ENCODE peak calls at places on chromosomes 3 and 15, in ten cellular contexts. Q, D, X, A, V, F, W, Y, J and E are unnamed samples.

GRCh38 chr3:87375231-87375682 is 98.9 kb upstream of the POU1F1 start:
- DNase-seq in Q (no peak), D (no peak), X (no peak), A (no peak), V (no peak), F (no peak), W (no peak), Y (no peak), J (no peak), E (peak; percentile 41)

GRCh38 chr3:19866751-19867347 is 67.2 kb downstream of the EFHB start:
- DNase-seq in Q (no peak), D (peak; percentile 79), X (no peak), A (no peak), V (peak; percentile 63), F (peak; percentile 75), W (no peak), Y (no peak), J (no peak), E (no peak)

GRCh38 chr3:69092030-69092513 is 7.3 kb downstream of the ARL6IP5 start:
- DNase-seq in Q (no peak), D (no peak), X (no peak), A (no peak), V (no peak), F (peak; percentile 24), W (no peak), Y (no peak), J (no peak), E (no peak)

GRCh38 chr3:143332046-143332445 is 212.5 kb downstream of the CHST2 start:
- DNase-seq in Q (no peak), D (no peak), X (no peak), A (no peak), V (peak; percentile 29), F (peak; percentile 34), W (no peak), Y (no peak), J (no peak), E (no peak)

GRCh38 chr3:33883538-33884203 is 85.2 kb downstream of the PDCD6IP start:
- DNase-seq in Q (no peak), D (no peak), X (no peak), A (no peak), V (peak; percentile 31), F (peak; percentile 27), W (no peak), Y (no peak), J (no peak), E (no peak)

GRCh38 chr15:67809866-67810265 is 15.4 kb upstream of the SKOR1 start:
- DNase-seq in Q (no peak), D (peak; percentile 40), X (no peak), A (no peak), V (no peak), F (no peak), W (peak; percentile 29), Y (no peak), J (no peak), E (no peak)

GRCh38 chr3:150158974-150159625 is 188.4 kb upstream of the PFN2 start:
- DNase-seq in Q (no peak), D (no peak), X (no peak), A (no peak), V (peak; percentile 64), F (no peak), W (no peak), Y (no peak), J (no peak), E (no peak)

GRCh38 chr3:81216192-81216591 is 545.3 kb downstream of the GBE1 start:
- DNase-seq in Q (no peak), D (no peak), X (no peak), A (no peak), V (peak; percentile 1), F (no peak), W (no peak), Y (no peak), J (no peak), E (no peak)

GRCh38 chr15:72271895-72272212 is 500 bp downstream of the PARP6 start:
- DNase-seq in Q (no peak), D (no peak), X (no peak), A (no peak), V (peak; percentile 3), F (peak; percentile 67), W (no peak), Y (no peak), J (no peak), E (no peak)

GRCh38 chr15:72269739-72270138 is 2.6 kb downstream of the PARP6 start:
- DNase-seq in Q (no peak), D (no peak), X (no peak), A (no peak), V (no peak), F (no peak), W (no peak), Y (no peak), J (no peak), E (no peak)

GRCh38 chr15:72272997-72273352 is 621 bp upstream of the PARP6 start:
- DNase-seq in Q (no peak), D (no peak), X (no peak), A (no peak), V (no peak), F (no peak), W (no peak), Y (no peak), J (no peak), E (no peak)

GRCh38 chr15:72272213-72272996 is at the start of gene PARP6:
- DNase-seq in Q (peak; percentile 97), D (peak; percentile 94), X (peak; percentile 99), A (peak; percentile 94), V (peak; percentile 99), F (peak; percentile 99), W (peak; percentile 99), Y (peak; percentile 100), J (peak; percentile 98), E (peak; percentile 97)

DNA sequence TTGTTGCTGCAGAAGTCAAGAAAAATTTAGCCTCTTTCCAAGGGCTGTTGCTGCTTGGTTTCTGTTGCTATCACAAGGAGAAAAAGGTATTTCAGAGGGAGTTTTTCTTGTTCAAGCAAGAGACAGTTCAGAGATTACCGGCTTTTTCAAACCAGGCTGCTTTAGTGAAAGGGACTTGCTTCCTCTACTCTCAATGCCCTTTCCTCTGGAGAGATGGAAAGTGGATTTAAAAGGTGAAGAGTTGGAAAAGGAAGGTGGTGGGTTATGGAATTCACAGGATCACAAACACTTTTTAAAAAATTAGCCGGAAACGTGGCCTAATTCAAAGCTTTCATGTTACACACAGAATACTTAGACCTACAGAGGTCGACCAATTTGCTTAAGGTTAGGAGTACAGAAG is 1.1 kb downstream of the PARP6 start:
- DNase-seq in Q (no peak), D (no peak), X (no peak), A (no peak), V (peak; percentile 5), F (no peak), W (no peak), Y (no peak), J (no peak), E (no peak)
- H3K4me3 ChIP-seq in Q (no peak overlapping the region), D (no peak overlapping the region), X (peak overlapping the region; percentile 83), A (peak overlapping the region; percentile 82), V (peak overlapping the region; percentile 82), F (no peak overlapping the region), W (no peak overlapping the region), Y (no peak overlapping the region), J (peak overlapping the region; percentile 80), E (peak overlapping the region; percentile 90)

DNA sequence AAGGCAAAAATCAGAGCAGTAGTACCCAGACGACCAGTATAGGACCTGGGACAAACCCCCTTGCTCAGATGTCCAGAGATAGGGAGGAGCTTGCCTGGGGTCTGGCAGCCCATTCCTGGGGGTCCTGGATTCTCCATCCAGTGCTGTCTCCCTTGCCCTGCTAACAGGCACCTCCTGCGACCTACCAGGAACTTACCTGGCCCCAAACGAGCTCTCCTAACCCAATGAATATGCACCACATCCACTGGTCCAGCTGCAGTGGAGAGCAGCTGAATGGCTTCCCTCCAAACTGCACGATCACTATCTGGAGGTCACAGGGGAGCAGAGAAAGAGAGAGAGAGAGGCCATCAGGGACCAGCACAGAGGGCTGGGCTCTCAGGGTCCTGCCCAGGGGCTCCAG is 19.1 kb upstream of the SEC13 start:
- DNase-seq in Q (peak; percentile 10), D (no peak), X (no peak), A (no peak), V (no peak), F (no peak), W (no peak), Y (no peak), J (no peak), E (no peak)
- H3K4me3 ChIP-seq in Q (no peak overlapping the region), D (no peak overlapping the region), X (no peak overlapping the region), A (no peak overlapping the region), V (no peak overlapping the region), F (no peak overlapping the region), W (no peak overlapping the region), Y (no peak overlapping the region), J (no peak overlapping the region), E (no peak overlapping the region)

GRCh38 chr15:80325206-80325605 is 73.2 kb upstream of the CTXND1 start:
- DNase-seq in Q (no peak), D (no peak), X (no peak), A (no peak), V (no peak), F (no peak), W (no peak), Y (no peak), J (no peak), E (no peak)
- H3K4me3 ChIP-seq in Q (no peak overlapping the region), D (no peak overlapping the region), X (no peak overlapping the region), A (no peak overlapping the region), V (no peak overlapping the region), F (no peak overlapping the region), W (no peak overlapping the region), Y (no peak overlapping the region), J (no peak overlapping the region), E (no peak overlapping the region)

GRCh38 chr3:10447110-10447509 is 58.3 kb downstream of the ATP2B2 start:
- DNase-seq in Q (no peak), D (no peak), X (no peak), A (no peak), V (no peak), F (no peak), W (no peak), Y (no peak), J (no peak), E (no peak)

GRCh38 chr3:10444511-10444910 is 60.9 kb downstream of the ATP2B2 start:
- DNase-seq in Q (no peak), D (no peak), X (no peak), A (no peak), V (no peak), F (no peak), W (no peak), Y (no peak), J (no peak), E (no peak)

GRCh38 chr3:10447527-10448260 is 57.7 kb downstream of the ATP2B2 start:
- DNase-seq in Q (no peak), D (no peak), X (no peak), A (no peak), V (no peak), F (no peak), W (no peak), Y (no peak), J (no peak), E (no peak)

GRCh38 chr3:10443791-10444429 is 61.5 kb downstream of the ATP2B2 start:
- DNase-seq in Q (no peak), D (no peak), X (no peak), A (no peak), V (no peak), F (no peak), W (no peak), Y (peak; percentile 17), J (no peak), E (no peak)

DNA sequence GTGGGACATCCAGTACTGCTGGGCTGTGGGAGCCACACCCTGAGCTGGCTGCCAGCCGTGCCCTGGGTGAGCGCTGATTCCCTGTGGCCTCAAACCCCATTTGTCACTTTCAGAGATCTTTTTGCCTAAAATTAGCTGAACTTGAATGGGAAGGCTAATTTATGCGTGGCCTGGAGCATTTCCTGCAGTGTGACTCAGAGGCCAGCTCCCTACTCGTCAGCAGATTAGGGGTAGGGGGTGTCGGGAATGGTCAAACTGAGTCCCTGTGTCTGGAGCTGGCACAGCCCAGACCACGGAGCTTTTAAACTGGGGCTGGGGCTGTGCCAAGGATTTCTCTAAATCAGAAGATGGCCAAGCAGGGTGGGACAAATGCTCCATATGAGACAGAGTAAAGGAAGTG is 59.8 kb downstream of the ATP2B2 start:
- DNase-seq in Q (no peak), D (no peak), X (no peak), A (no peak), V (peak; percentile 5), F (peak; percentile 35), W (no peak), Y (no peak), J (no peak), E (no peak)
- H3K4me3 ChIP-seq in Q (no peak overlapping the region), D (no peak overlapping the region), X (no peak overlapping the region), A (no peak overlapping the region), V (no peak overlapping the region), F (no peak overlapping the region), W (no peak overlapping the region), Y (no peak overlapping the region), J (no peak overlapping the region), E (no peak overlapping the region)